ENCODE peak calls at places on chromosomes 5 and 9, in five cellular contexts. One of them, this sample, is unnamed.
A peak's percentile ranks its signal among the peaks of the same experiment; 100 is the strongest.

GRCh38 chr9:18824095-18824666 is 208.8 kb downstream of the SAXO1 start:
- DNase-seq in T-helper 1 cell: no peak
- DNase-seq in cardiac muscle cell: peak; percentile 35
- DNase-seq in ureter: no peak
- DNase-seq in renal cortical epithelial cell: peak; percentile 52
- DNase-seq in this sample: no peak

GRCh38 chr9:98558575-98558974 is 150.2 kb downstream of the GABBR2 start:
- DNase-seq in T-helper 1 cell: no peak
- DNase-seq in cardiac muscle cell: peak; percentile 6
- DNase-seq in ureter: no peak
- DNase-seq in renal cortical epithelial cell: no peak
- DNase-seq in this sample: no peak

GRCh38 chr9:116333254-116333653 is 179.7 kb downstream of the PAPPA start:
- DNase-seq in T-helper 1 cell: no peak
- DNase-seq in cardiac muscle cell: no peak
- DNase-seq in ureter: no peak
- DNase-seq in renal cortical epithelial cell: no peak
- DNase-seq in this sample: no peak

GRCh38 chr9:131977074-131977838 is 102.4 kb downstream of the MED27 start:
- DNase-seq in T-helper 1 cell: no peak
- DNase-seq in cardiac muscle cell: no peak
- DNase-seq in ureter: no peak
- DNase-seq in renal cortical epithelial cell: no peak
- DNase-seq in this sample: no peak

GRCh38 chr9:115590016-115590415 is 472.1 kb upstream of the TNC start:
- DNase-seq in T-helper 1 cell: no peak
- DNase-seq in cardiac muscle cell: peak; percentile 98
- DNase-seq in ureter: no peak
- DNase-seq in renal cortical epithelial cell: peak; percentile 96
- DNase-seq in this sample: no peak

GRCh38 chr9:86659413-86660046 is 287.8 kb downstream of the GAS1 start:
- DNase-seq in T-helper 1 cell: no peak
- DNase-seq in cardiac muscle cell: no peak
- DNase-seq in ureter: no peak
- DNase-seq in renal cortical epithelial cell: no peak
- DNase-seq in this sample: no peak

GRCh38 chr5:2095011-2095410 is 212.3 kb upstream of the IRX4 start:
- DNase-seq in T-helper 1 cell: no peak
- DNase-seq in cardiac muscle cell: no peak
- DNase-seq in ureter: no peak
- DNase-seq in renal cortical epithelial cell: no peak
- DNase-seq in this sample: no peak

GRCh38 chr9:72149231-72149975 is at the start of gene GDA:
- DNase-seq in T-helper 1 cell: no peak
- DNase-seq in cardiac muscle cell: no peak
- DNase-seq in ureter: no peak
- DNase-seq in renal cortical epithelial cell: peak; percentile 52
- DNase-seq in this sample: no peak

GRCh38 chr9:130944510-130945058 is 5.5 kb upstream of the FIBCD1 start:
- DNase-seq in T-helper 1 cell: no peak
- DNase-seq in cardiac muscle cell: no peak
- DNase-seq in ureter: no peak
- DNase-seq in renal cortical epithelial cell: no peak
- DNase-seq in this sample: no peak

GRCh38 chr5:141513021-141513626 is 24.2 kb downstream of the PCDHGC5 start:
- DNase-seq in T-helper 1 cell: peak; percentile 10
- DNase-seq in cardiac muscle cell: peak; percentile 54
- DNase-seq in ureter: no peak
- DNase-seq in renal cortical epithelial cell: no peak
- DNase-seq in this sample: peak; percentile 2

GRCh38 chr5:101929628-101930027 is 366.5 kb downstream of the SLCO4C1 start:
- DNase-seq in T-helper 1 cell: no peak
- DNase-seq in cardiac muscle cell: no peak
- DNase-seq in ureter: no peak
- DNase-seq in renal cortical epithelial cell: no peak
- DNase-seq in this sample: no peak

GRCh38 chr5:169636477-169637084 is 494 bp upstream of the DOCK2 start:
- DNase-seq in T-helper 1 cell: no peak
- DNase-seq in cardiac muscle cell: no peak
- DNase-seq in ureter: no peak
- DNase-seq in renal cortical epithelial cell: no peak
- DNase-seq in this sample: no peak

GRCh38 chr9:1919229-1919628 is 95.9 kb upstream of the SMARCA2 start:
- DNase-seq in T-helper 1 cell: no peak
- DNase-seq in cardiac muscle cell: no peak
- DNase-seq in ureter: no peak
- DNase-seq in renal cortical epithelial cell: no peak
- DNase-seq in this sample: no peak

GRCh38 chr5:14351086-14351661 is 208.0 kb downstream of the TRIO start:
- DNase-seq in T-helper 1 cell: no peak
- DNase-seq in cardiac muscle cell: no peak
- DNase-seq in ureter: no peak
- DNase-seq in renal cortical epithelial cell: no peak
- DNase-seq in this sample: no peak

GRCh38 chr5:124932791-124933600 is 186.6 kb upstream of the ZNF608 start:
- DNase-seq in T-helper 1 cell: no peak
- DNase-seq in cardiac muscle cell: peak; percentile 57
- DNase-seq in ureter: peak; percentile 49
- DNase-seq in renal cortical epithelial cell: peak; percentile 84
- DNase-seq in this sample: no peak

GRCh38 chr9:81578606-81579005 is 110.7 kb downstream of the TLE1 start:
- DNase-seq in T-helper 1 cell: no peak
- DNase-seq in cardiac muscle cell: no peak
- DNase-seq in ureter: no peak
- DNase-seq in renal cortical epithelial cell: peak; percentile 84
- DNase-seq in this sample: no peak

GRCh38 chr5:55226027-55226933 is 835 bp downstream of the MCIDAS start:
- DNase-seq in T-helper 1 cell: no peak
- DNase-seq in cardiac muscle cell: peak; percentile 59
- DNase-seq in ureter: peak; percentile 66
- DNase-seq in renal cortical epithelial cell: no peak
- DNase-seq in this sample: no peak

GRCh38 chr5:58491216-58491892 is at the start of gene GAPT:
- DNase-seq in T-helper 1 cell: no peak
- DNase-seq in cardiac muscle cell: no peak
- DNase-seq in ureter: no peak
- DNase-seq in renal cortical epithelial cell: no peak
- DNase-seq in this sample: no peak

GRCh38 chr5:39648539-39649200 is 223.9 kb upstream of the DAB2 start:
- DNase-seq in T-helper 1 cell: no peak
- DNase-seq in cardiac muscle cell: no peak
- DNase-seq in ureter: no peak
- DNase-seq in renal cortical epithelial cell: peak; percentile 91
- DNase-seq in this sample: no peak

GRCh38 chr5:137605377-137605776 is 106.3 kb upstream of the SPOCK1 start:
- DNase-seq in T-helper 1 cell: no peak
- DNase-seq in cardiac muscle cell: peak; percentile 44
- DNase-seq in ureter: no peak
- DNase-seq in renal cortical epithelial cell: peak; percentile 70
- DNase-seq in this sample: no peak

GRCh38 chr5:176817864-176818377 is 7.6 kb downstream of the UNC5A start:
- DNase-seq in T-helper 1 cell: no peak
- DNase-seq in cardiac muscle cell: peak; percentile 27
- DNase-seq in ureter: no peak
- DNase-seq in renal cortical epithelial cell: no peak
- DNase-seq in this sample: no peak

GRCh38 chr9:112717669-112718331 is at the start of gene INIP:
- DNase-seq in T-helper 1 cell: peak; percentile 96
- DNase-seq in cardiac muscle cell: peak; percentile 98
- DNase-seq in ureter: peak; percentile 97
- DNase-seq in renal cortical epithelial cell: peak; percentile 93
- DNase-seq in this sample: peak; percentile 95